ENCODE peak calls at places on chromosomes 12 and 14, in four cellular contexts. J is Right ventricle myocardium superior, Q is cerebellum, N is EH. R is an unnamed sample.

GRCh38 chr12:26135010-26135420 is 10.2 kb upstream of the BHLHE41 start:
- DNase-seq in J (no peak), Q (no peak), N (peak; percentile 15), R (no peak)

GRCh38 chr12:45577844-45578399 is 151.6 kb upstream of the ARID2 start:
- DNase-seq in N (no peak), J (no peak), Q (no peak), R (no peak)

GRCh38 chr12:48965447-48965846 is 6.1 kb downstream of the WNT10B start:
- DNase-seq in N (peak; percentile 52), J (no peak), Q (no peak), R (no peak)

GRCh38 chr12:48779869-48780268 is 9.0 kb downstream of the ADCY6 start:
- DNase-seq in Q (no peak), J (peak; percentile 67), N (peak; percentile 94), R (peak; percentile 62)

GRCh38 chr14:68295316-68295816 is 475.8 kb downstream of the RAD51B start:
- DNase-seq in N (no peak), Q (no peak), J (peak; percentile 44), R (peak; percentile 56)

GRCh38 chr14:35349966-35350365 is 54.6 kb downstream of the NFKBIA start:
- DNase-seq in N (no peak), Q (no peak), J (no peak), R (no peak)

GRCh38 chr14:104561124-104561531 is 18.4 kb upstream of the C14orf180 start:
- DNase-seq in N (no peak), J (peak; percentile 31), Q (no peak), R (peak; percentile 4)

GRCh38 chr12:95261109-95261508 is 43.5 kb downstream of the VEZT start:
- DNase-seq in N (no peak), Q (no peak), J (no peak), R (no peak)

GRCh38 chr14:90087433-90087832 is 25.6 kb downstream of the KCNK13 start:
- DNase-seq in N (peak; percentile 45), J (peak; percentile 46), Q (no peak), R (peak; percentile 60)

GRCh38 chr12:113524495-113524894 is 52.8 kb upstream of the LHX5 start:
- DNase-seq in J (no peak), Q (no peak), N (no peak), R (no peak)

GRCh38 chr12:28313631-28314030 is 123.4 kb downstream of the CCDC91 start:
- DNase-seq in J (no peak), N (peak; percentile 47), Q (peak; percentile 1), R (no peak)

GRCh38 chr12:13147688-13148531 is 44.4 kb upstream of the GSG1 start:
- DNase-seq in N (no peak), Q (no peak), J (peak; percentile 50), R (peak; percentile 77)

GRCh38 chr12:27024291-27024690 is 1.9 kb downstream of the MED21 start:
- DNase-seq in J (no peak), Q (no peak), N (no peak), R (peak; percentile 66)

GRCh38 chr12:92369643-92370042 is 224.0 kb upstream of the BTG1 start:
- DNase-seq in Q (no peak), N (peak; percentile 91), J (no peak), R (no peak)

GRCh38 chr14:91968280-91968679 is 20.8 kb upstream of the FBLN5 start:
- DNase-seq in Q (no peak), N (no peak), J (no peak), R (no peak)

GRCh38 chr12:138898-139534 is 72.4 kb downstream of the IQSEC3 start:
- DNase-seq in N (no peak), J (peak; percentile 62), Q (no peak), R (peak; percentile 79)

GRCh38 chr12:112843272-112843671 is 51.7 kb downstream of the RPH3A start:
- DNase-seq in Q (no peak), N (peak; percentile 48), J (no peak), R (no peak)

GRCh38 chr14:90409209-90409730 is 12.4 kb downstream of the CALM1 start:
- DNase-seq in J (peak; percentile 63), N (peak; percentile 99), Q (no peak), R (peak; percentile 78)